ENCODE peak calls at places on chromosomes 12 and 14, in ten cellular contexts. N, Q, C, E, W, I, J, L, R and O are unnamed samples.

GRCh38 chr14:74566174-74567125 is 45.6 kb downstream of the LTBP2 start:
- DNase-seq in R (no peak), W (no peak), C (no peak), J (no peak), N (no peak), Q (no peak), L (peak), E (peak), I (no peak), O (no peak)

GRCh38 chr12:65446901-65447300 is 168.4 kb downstream of the MSRB3 start:
- DNase-seq in W (no peak), E (no peak), N (no peak), C (no peak), R (no peak), I (no peak), L (no peak), J (no peak), Q (no peak), O (no peak)

GRCh38 chr14:24356208-24356607 is 11.8 kb upstream of the NFATC4 start:
- DNase-seq in N (no peak), W (no peak), E (no peak), I (no peak), Q (no peak), C (no peak), J (no peak), L (no peak), R (no peak), O (no peak)

GRCh38 chr14:98580131-98580678 is 691.8 kb downstream of the BCL11B start:
- DNase-seq in J (no peak), Q (no peak), E (no peak), C (no peak), W (no peak), L (no peak), R (no peak), N (no peak), I (peak), O (no peak)

GRCh38 chr12:105876426-105876927 is 262.3 kb downstream of the NUAK1 start:
- DNase-seq in C (no peak), J (no peak), N (no peak), E (no peak), I (no peak), Q (no peak), R (no peak), W (no peak), L (no peak), O (no peak)

GRCh38 chr12:67681145-67681778 is 32.7 kb downstream of the DYRK2 start:
- DNase-seq in E (peak), R (no peak), W (peak), C (no peak), N (no peak), J (peak), I (no peak), Q (no peak), L (peak), O (no peak)

GRCh38 chr12:95214466-95214865 is 2.8 kb downstream of the FGD6 start:
- DNase-seq in I (no peak), W (no peak), R (no peak), L (no peak), J (no peak), N (no peak), E (no peak), C (no peak), Q (no peak), O (no peak)

GRCh38 chr12:26741828-26742227 is 91.2 kb downstream of the ITPR2 start:
- DNase-seq in L (no peak), E (no peak), Q (no peak), C (no peak), R (no peak), N (no peak), J (no peak), I (no peak), W (no peak), O (no peak)

GRCh38 chr14:36935976-36936678 is 236.3 kb downstream of the SLC25A21 start:
- DNase-seq in L (no peak), Q (no peak), C (no peak), W (no peak), E (peak), I (no peak), N (no peak), J (peak), R (no peak), O (no peak)

GRCh38 chr14:94650444-94650775 is 38.2 kb downstream of the SERPINA3 start:
- DNase-seq in C (no peak), I (no peak), R (no peak), N (no peak), W (no peak), E (no peak), Q (no peak), L (no peak), J (no peak), O (no peak)

GRCh38 chr14:32472081-32472480 is 143.0 kb downstream of the AKAP6 start:
- DNase-seq in R (no peak), I (no peak), E (no peak), W (no peak), N (no peak), Q (no peak), J (no peak), L (no peak), C (no peak), O (no peak)

GRCh38 chr12:2643736-2644135 is 151.0 kb upstream of the FKBP4 start:
- DNase-seq in C (no peak), R (no peak), L (no peak), I (no peak), E (no peak), W (no peak), N (no peak), Q (no peak), J (no peak), O (no peak)

GRCh38 chr12:116376354-116377193 is 99.1 kb upstream of the MED13L start:
- DNase-seq in L (peak), W (peak), I (no peak), R (no peak), C (no peak), N (no peak), J (peak), Q (no peak), E (peak), O (peak)

GRCh38 chr12:2154050-2154449 is 101.3 kb downstream of the CACNA1C start:
- DNase-seq in E (peak), J (peak), I (no peak), C (no peak), N (no peak), R (no peak), L (peak), Q (no peak), W (peak), O (no peak)

GRCh38 chr14:29465095-29465494 is 462.6 kb downstream of the PRKD1 start:
- DNase-seq in L (peak), C (no peak), W (no peak), N (no peak), J (no peak), I (no peak), Q (no peak), E (no peak), R (no peak), O (no peak)

GRCh38 chr14:67514650-67515385 is 18.3 kb upstream of the PLEKHH1 start:
- DNase-seq in R (peak), C (peak), J (peak), L (peak), W (peak), Q (peak), I (peak), E (peak), N (peak), O (peak)

GRCh38 chr14:39275395-39275794 is 41.7 kb downstream of the MIA2 start:
- DNase-seq in E (no peak), N (no peak), L (no peak), W (no peak), Q (no peak), J (no peak), R (no peak), C (no peak), I (no peak), O (no peak)

GRCh38 chr12:87425942-87426554 is 603.2 kb downstream of the C12orf50 start:
- DNase-seq in I (no peak), Q (no peak), N (no peak), E (no peak), L (peak), W (no peak), R (no peak), C (no peak), J (no peak), O (no peak)

GRCh38 chr14:74573421-74574091 is 38.5 kb downstream of the LTBP2 start:
- DNase-seq in E (peak), L (no peak), N (no peak), W (no peak), C (peak), J (no peak), Q (no peak), R (no peak), I (no peak), O (no peak)

GRCh38 chr12:117033382-117034045 is 65.7 kb downstream of the TESC start:
- DNase-seq in W (no peak), N (no peak), E (no peak), L (no peak), R (no peak), Q (no peak), C (no peak), J (no peak), I (no peak), O (peak)

GRCh38 chr14:103259801-103260628 is 74.0 kb upstream of the EIF5 start:
- DNase-seq in C (no peak), R (no peak), L (no peak), Q (no peak), I (no peak), W (no peak), E (no peak), J (peak), N (no peak), O (peak)

GRCh38 chr12:47561746-47562145 is 144.1 kb downstream of the RPAP3 start:
- DNase-seq in E (no peak), I (no peak), J (no peak), C (no peak), N (no peak), W (no peak), Q (no peak), R (no peak), L (peak), O (no peak)

GRCh38 chr12:113222730-113223531 is 1.7 kb downstream of the TPCN1 start:
- DNase-seq in N (no peak), I (no peak), J (peak), R (no peak), C (no peak), Q (no peak), E (peak), W (peak), L (peak), O (peak)

GRCh38 chr14:74190910-74191575 is 48.2 kb upstream of the VSX2 start:
- DNase-seq in E (no peak), J (no peak), R (no peak), N (no peak), Q (no peak), L (no peak), W (no peak), C (no peak), I (no peak), O (no peak)